ENCODE peak calls at places on chromosomes 4 and X, in nine cellular contexts. D is colonic mucosa, N is A549, Z is cardiac muscle cell, V is tibial nerve, K is MM.1S, M is SJCRH30, C is pancreas, G is K562. E is an unnamed sample. For H3K9me3, the result is how much of the 10 kb centered on the place peaks cover.

GRCh38 chr4:124851741-124852140 is 139.2 kb upstream of the ANKRD50 start:
- DNase-seq in D (no peak), N (no peak), Z (no peak), V (no peak), K (no peak), M (no peak), C (no peak), G (no peak), E (no peak)

GRCh38 chr4:16264798-16265197 is 38.5 kb upstream of the TAPT1 start:
- DNase-seq in D (no peak), N (peak), Z (peak), V (no peak), K (peak), M (no peak), C (no peak), G (no peak), E (no peak)

GRCh38 chr4:82145850-82146249 is 227.9 kb downstream of the HNRNPD start:
- DNase-seq in D (no peak), N (no peak), Z (no peak), V (no peak), K (no peak), M (no peak), C (no peak), G (no peak), E (no peak)

GRCh38 chrX:132491191-132491590 is 2.4 kb upstream of the MBNL3 start:
- DNase-seq in D (peak), N (no peak), Z (peak), V (no peak), K (peak), M (no peak), C (peak), G (no peak), E (no peak)

GRCh38 chr4:138643827-138644226 is 371.8 kb upstream of the NOCT start:
- DNase-seq in D (no peak), N (no peak), Z (peak), V (no peak), K (no peak), M (no peak), C (no peak), G (no peak), E (no peak)

GRCh38 chr4:136637071-136637777 is 895.1 kb downstream of the PCDH18 start:
- DNase-seq in D (no peak), N (no peak), Z (peak), V (no peak), K (no peak), M (no peak), C (no peak), G (peak), E (no peak)

GRCh38 chr4:165656829-165657467 is 216.1 kb upstream of the TLL1 start:
- DNase-seq in D (no peak), N (no peak), Z (no peak), V (no peak), K (no peak), M (no peak), C (no peak), G (no peak), E (no peak)

GRCh38 chr4:83618991-83619390 is 83.1 kb downstream of the GPAT3 start:
- DNase-seq in D (peak), N (no peak), Z (peak), V (no peak), K (no peak), M (no peak), C (peak), G (no peak), E (peak)

GRCh38 chr4:8342651-8343050 is 73.1 kb downstream of the HTRA3 start:
- DNase-seq in D (no peak), N (no peak), Z (no peak), V (no peak), K (no peak), M (peak), C (no peak), G (no peak), E (no peak)

GRCh38 chr4:119683518-119683917 is 54.9 kb upstream of the PDE5A start:
- DNase-seq in D (no peak), N (no peak), Z (peak), V (no peak), K (no peak), M (no peak), C (no peak), G (no peak), E (no peak)

GRCh38 chrX:81411517-81411916 is 209.6 kb downstream of the SH3BGRL start:
- DNase-seq in D (no peak), N (no peak), Z (no peak), V (no peak), K (no peak), M (no peak), C (no peak), G (no peak), E (no peak)

GRCh38 chr4:146458594-146458993 is 63.1 kb downstream of the SLC10A7 start:
- DNase-seq in D (no peak), N (no peak), Z (no peak), V (no peak), K (peak), M (no peak), C (no peak), G (no peak), E (no peak)

GRCh38 chrX:19593684-19594083 is 78.4 kb upstream of the MAP3K15 start:
- DNase-seq in D (no peak), N (peak), Z (peak), V (no peak), K (peak), M (peak), C (no peak), G (peak), E (no peak)

GRCh38 chr4:134610172-134610571 is 408.6 kb upstream of the PABPC4L start:
- DNase-seq in D (no peak), N (no peak), Z (no peak), V (no peak), K (no peak), M (no peak), C (no peak), G (no peak), E (no peak)

GRCh38 chr4:3473251-3473942 is 10.3 kb downstream of the DOK7 start:
- DNase-seq in D (no peak), N (no peak), Z (no peak), V (no peak), K (no peak), M (no peak), C (no peak), G (no peak), E (no peak)

GRCh38 chr4:69831646-69832325 is 28.2 kb downstream of the SULT1E1 start:
- DNase-seq in D (peak), N (no peak), Z (no peak), V (no peak), K (peak), M (no peak), C (no peak), G (no peak), E (no peak)

GRCh38 chr4:174119818-174120217 is 163.6 kb downstream of the FBXO8 start:
- DNase-seq in D (no peak), N (no peak), Z (no peak), V (no peak), K (no peak), M (no peak), C (no peak), G (no peak), E (no peak)

GRCh38 chr4:55255171-55255570 is 90.9 kb upstream of the SRD5A3 start:
- DNase-seq in D (no peak), N (no peak), Z (peak), V (no peak), K (no peak), M (no peak), C (no peak), G (no peak), E (no peak)

DNA sequence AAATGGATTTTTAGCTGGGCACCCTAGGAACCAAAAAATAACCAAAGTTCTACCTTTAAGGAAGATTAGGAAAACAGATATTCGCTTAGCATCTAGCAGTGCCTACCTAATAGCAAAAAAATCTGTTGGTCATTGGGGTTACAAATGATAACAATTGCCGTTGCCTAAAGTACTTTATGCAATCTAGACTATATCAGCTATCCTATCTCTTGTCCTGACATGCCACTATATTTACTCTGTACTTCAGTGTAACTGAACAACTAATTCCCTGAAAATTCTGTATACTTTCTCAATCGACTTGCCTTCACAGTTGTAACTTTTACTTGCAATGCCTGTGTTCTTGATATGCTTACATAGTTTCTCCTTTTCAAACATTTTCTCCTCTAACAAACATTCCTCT is 282.9 kb upstream of the PCDH7 start:
- DNase-seq in D (no peak), N (no peak), Z (no peak), V (no peak), K (no peak), M (no peak), C (no peak), G (no peak), E (no peak)
- H3K9me3 ChIP-seq in D (under half), N (under half), Z (under half), V (under half), K (under half), M (under half), C (under half), G (under half), E (under half)

GRCh38 chr4:154234576-154234975 is 257.0 kb downstream of the DCHS2 start:
- DNase-seq in D (no peak), N (no peak), Z (no peak), V (no peak), K (no peak), M (no peak), C (no peak), G (no peak), E (no peak)
- H3K9me3 ChIP-seq in D (under half), N (under half), Z (under half), V (under half), K (under half), M (under half), C (under half), G (under half), E (under half)

GRCh38 chr4:102843273-102843672 is 15.9 kb upstream of the UBE2D3 start:
- DNase-seq in D (no peak), N (no peak), Z (no peak), V (no peak), K (no peak), M (no peak), C (no peak), G (no peak), E (no peak)
- H3K9me3 ChIP-seq in D (under half), N (under half), Z (under half), V (under half), K (under half), M (under half), C (under half), G (under half), E (under half)

GRCh38 chr4:48767055-48767454 is 13.0 kb downstream of the FRYL start:
- DNase-seq in D (no peak), N (no peak), Z (no peak), V (no peak), K (no peak), M (no peak), C (no peak), G (no peak), E (no peak)
- H3K9me3 ChIP-seq in D (under half), N (under half), Z (under half), V (under half), K (under half), M (under half), C (under half), G (under half), E (under half)

DNA sequence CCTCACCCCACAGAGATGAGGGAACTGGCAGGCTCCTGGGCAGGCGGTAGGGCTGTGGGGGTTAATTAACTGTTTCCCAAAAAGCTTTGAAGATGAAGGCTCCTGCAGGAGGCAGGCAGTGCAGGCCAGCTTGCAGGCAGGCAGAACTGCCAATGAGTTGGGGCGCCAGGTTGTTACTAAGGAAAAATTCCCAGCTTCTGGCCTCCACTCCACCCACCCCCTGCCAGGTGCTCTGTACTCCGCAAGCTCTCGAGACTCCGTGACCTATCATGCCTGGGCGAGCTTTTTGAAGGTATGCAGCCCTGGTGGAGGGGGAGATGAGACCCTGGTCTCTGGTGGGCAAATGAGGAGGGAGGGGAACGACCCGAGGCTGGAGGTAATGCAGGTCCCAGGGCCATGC is 41.8 kb downstream of the PJA1 start:
- DNase-seq in D (no peak), N (no peak), Z (no peak), V (no peak), K (no peak), M (no peak), C (no peak), G (no peak), E (no peak)
- H3K9me3 ChIP-seq in D (under half), N (under half), Z (under half), V (under half), K (under half), M (under half), C (under half), G (under half), E (under half)

DNA sequence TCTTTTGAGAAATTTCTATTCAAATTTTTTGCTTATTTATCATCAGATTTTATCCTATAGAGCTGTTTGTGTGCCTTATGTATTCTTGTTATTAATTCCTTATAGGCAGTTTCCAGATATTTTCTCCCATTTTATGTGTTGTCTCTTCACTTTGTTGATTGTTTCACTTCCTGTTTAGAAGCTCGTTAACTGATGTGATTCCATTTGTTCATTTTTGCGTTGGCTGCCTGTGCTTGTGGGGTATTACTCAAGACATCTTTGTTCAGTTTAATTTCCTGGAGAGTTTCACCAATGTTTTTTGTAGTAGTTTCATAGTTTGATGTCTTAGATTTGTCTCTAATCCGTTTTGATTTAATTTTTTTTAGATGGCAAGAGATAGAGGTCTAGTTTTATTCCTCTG is 14.6 kb downstream of the ZNF718 start:
- DNase-seq in D (no peak), N (no peak), Z (no peak), V (no peak), K (no peak), M (no peak), C (no peak), G (no peak), E (no peak)
- H3K9me3 ChIP-seq in D (under half), N (half or more), Z (under half), V (under half), K (under half), M (under half), C (under half), G (under half), E (under half)

DNA sequence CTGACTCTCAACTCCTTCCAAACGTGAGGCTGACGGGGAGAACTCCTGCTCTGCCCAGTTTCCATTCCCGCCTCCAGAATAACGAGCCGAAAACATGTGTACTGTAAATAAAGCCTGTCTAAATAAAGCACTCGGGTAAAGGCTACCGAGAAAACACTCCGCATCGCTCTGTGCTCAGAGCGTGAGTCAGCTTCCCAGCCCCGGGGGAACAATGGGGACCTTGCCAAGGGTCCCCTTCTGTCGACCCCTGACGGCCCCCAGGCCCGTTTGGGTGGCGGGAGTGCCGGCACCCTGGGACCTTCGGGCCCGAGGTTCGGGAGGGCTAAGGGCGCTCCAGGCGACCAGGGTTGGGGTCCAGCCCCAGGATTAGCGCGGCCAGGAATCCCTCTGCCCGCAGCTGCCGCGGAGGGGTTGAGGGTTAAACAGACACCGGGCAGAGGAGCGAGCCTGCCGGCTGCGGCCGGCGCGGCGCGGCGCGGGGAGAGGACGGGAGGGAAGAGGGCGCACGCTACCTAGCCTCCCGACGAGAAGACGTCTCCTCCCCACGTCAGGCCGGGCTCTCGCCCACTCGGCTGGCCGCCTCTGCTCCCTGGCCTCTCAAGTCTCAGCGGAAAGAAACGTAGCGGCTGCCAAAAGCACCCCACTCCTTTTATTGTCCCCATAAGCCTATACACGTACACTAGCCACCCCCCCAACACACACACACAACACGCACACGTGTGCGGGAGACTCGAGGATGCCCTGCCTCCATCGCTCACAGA is 85.5 kb downstream of the BCOR start:
- DNase-seq in D (peak), N (no peak), Z (peak), V (no peak), K (no peak), M (no peak), C (no peak), G (no peak), E (peak)
- H3K9me3 ChIP-seq in D (under half), N (under half), Z (under half), V (under half), K (under half), M (under half), C (under half), G (under half), E (under half)

E was measured in tibial artery.